ENCODE peak calls at places on chromosome 21, in eight cellular contexts. K is activated CD8-positive, alpha-beta memory T cell treated with anti-CD3 and anti-CD28 coated beads, Interleukin-2, amount 50 U/mL, for 4 hours; C is G401; O is stimulated activated CD4-positive, alpha-beta T cell treated with anti-CD3 and anti-CD28 coated beads, Interleukin-1b, Interleukin-23, amount 100 ng/mL, for 24 hours; N is NAMALWA; Z is osteocyte; S is AG08396; M is Peyer's patch. W is an unnamed sample.

GRCh38 chr21:35417762-35418161 is 368.7 kb upstream of the RUNX1 start:
- DNase-seq in K (no peak), C (no peak), O (no peak), N (no peak), Z (no peak), S (no peak), M (no peak), W (no peak)

GRCh38 chr21:38839683-38840286 is 34.1 kb downstream of the ETS2 start:
- DNase-seq in K (no peak), C (no peak), O (peak; percentile 9), N (no peak), Z (peak; percentile 70), S (peak; percentile 40), M (no peak), W (no peak)

GRCh38 chr21:28230559-28230958 is 762.1 kb downstream of the LTN1 start:
- DNase-seq in K (no peak), C (no peak), O (no peak), N (no peak), Z (no peak), S (no peak), M (no peak), W (no peak)

GRCh38 chr21:30194701-30195299 is 21.1 kb downstream of the CLDN8 start:
- DNase-seq in K (no peak), C (no peak), O (no peak), N (peak; percentile 74), Z (no peak), S (no peak), M (no peak), W (peak; percentile 30)

GRCh38 chr21:45327458-45328197 is 39.9 kb upstream of the POFUT2 start:
- DNase-seq in K (peak; percentile 13), C (no peak), O (no peak), N (no peak), Z (peak; percentile 83), S (no peak), M (peak; percentile 48), W (peak; percentile 12)

GRCh38 chr21:46552274-46552673 is 52.6 kb downstream of the S100B start:
- DNase-seq in K (no peak), C (no peak), O (no peak), N (no peak), Z (no peak), S (no peak), M (no peak), W (no peak)

GRCh38 chr21:20997633-20998455 is at the start of gene NCAM2:
- DNase-seq in K (peak; percentile 62), C (no peak), O (peak; percentile 34), N (no peak), Z (peak; percentile 91), S (peak; percentile 85), M (peak; percentile 57), W (peak; percentile 90)

GRCh38 chr21:37459575-37459974 is 93.0 kb downstream of the DYRK1A start:
- DNase-seq in K (no peak), C (no peak), O (no peak), N (no peak), Z (no peak), S (peak; percentile 45), M (no peak), W (no peak)

W was measured in BE2C.